ENCODE peak calls at places on chromosomes 13 and 19, in ten cellular contexts. Q is lung; X is heart left ventricle; D is GM23338; S is CD4-positive, CD25-positive, alpha-beta regulatory T cell; V is thoracic aorta; I is GM23248; T is CD8-positive, alpha-beta T cell; G is pancreas; K is CD8-positive, alpha-beta memory T cell. O is an unnamed sample. For H3K36me3, the result is how much of the 10 kb centered on the place peaks cover.

GRCh38 chr13:30466841-30467252 is 1.1 kb upstream of the HMGB1 start:
- DNase-seq in Q (no peak), V (no peak), K (no peak), X (no peak), I (peak), G (no peak), T (no peak), D (no peak), S (peak), O (no peak)

GRCh38 chr19:33644284-33644836 is 22.6 kb downstream of the CHST8 start:
- DNase-seq in S (no peak), T (no peak), X (no peak), I (no peak), K (no peak), Q (no peak), V (no peak), G (no peak), D (no peak), O (no peak)

GRCh38 chr19:23996549-23996948 is 81.9 kb downstream of the ZNF726 start:
- DNase-seq in D (peak), S (peak), I (peak), Q (no peak), V (no peak), K (no peak), G (no peak), X (no peak), T (no peak), O (no peak)

GRCh38 chr13:99299545-99300341 is 7.5 kb downstream of the GPR183 start:
- DNase-seq in D (peak), X (no peak), T (no peak), S (no peak), I (no peak), V (no peak), K (no peak), G (no peak), Q (no peak), O (no peak)

GRCh38 chr13:59112375-59112774 is 1051.4 kb downstream of the DIAPH3 start:
- DNase-seq in T (no peak), V (no peak), G (no peak), Q (no peak), S (no peak), D (no peak), K (no peak), X (no peak), I (peak), O (no peak)

GRCh38 chr19:35557539-35558399 is 5.7 kb downstream of the ATP4A start:
- DNase-seq in V (no peak), Q (peak), D (peak), S (peak), I (peak), T (peak), K (no peak), G (peak), X (peak), O (peak)

GRCh38 chr19:3366761-3367571 is 583 bp downstream of the NFIC start:
- DNase-seq in D (no peak), K (no peak), T (no peak), G (peak), X (peak), S (no peak), V (no peak), Q (no peak), I (peak), O (no peak)

GRCh38 chr13:23794267-23795161 is 94.7 kb downstream of the MIPEP start:
- DNase-seq in Q (no peak), I (peak), D (no peak), X (no peak), G (no peak), T (no peak), K (no peak), V (no peak), S (peak), O (no peak)

GRCh38 chr13:40116008-40116407 is 460.5 kb downstream of the COG6 start:
- DNase-seq in Q (no peak), T (peak), K (peak), V (no peak), I (peak), X (no peak), G (peak), S (peak), D (peak), O (peak)

GRCh38 chr19:40236026-40236355 is 9.5 kb upstream of the CCNP start:
- DNase-seq in S (no peak), X (no peak), K (no peak), Q (no peak), G (no peak), I (no peak), T (no peak), V (no peak), D (no peak), O (no peak)
- H3K36me3 ChIP-seq in S (half or more), X (half or more), K (under half), Q (half or more), G (half or more), I (under half), T (half or more), V (half or more), D (under half), O (half or more)

GRCh38 chr19:1526066-1526778 is 2.3 kb downstream of the PLK5 start:
- DNase-seq in K (no peak), X (no peak), G (no peak), I (no peak), Q (no peak), V (no peak), T (no peak), S (no peak), D (no peak), O (no peak)

GRCh38 chr19:1528596-1529429 is 4.9 kb downstream of the PLK5 start:
- DNase-seq in S (no peak), Q (no peak), V (no peak), I (no peak), G (no peak), X (no peak), K (no peak), D (no peak), T (no peak), O (no peak)

GRCh38 chr19:1529430-1529816 is 5.5 kb downstream of the PLK5 start:
- DNase-seq in T (no peak), I (no peak), X (no peak), K (no peak), G (no peak), Q (no peak), D (no peak), V (no peak), S (no peak), O (no peak)

GRCh38 chr19:1526979-1527649 is 3.2 kb downstream of the PLK5 start:
- DNase-seq in D (no peak), S (no peak), I (no peak), Q (no peak), G (no peak), X (no peak), V (no peak), K (no peak), T (no peak), O (no peak)

GRCh38 chr19:1527650-1528309 is 3.9 kb downstream of the PLK5 start:
- DNase-seq in T (no peak), Q (no peak), D (no peak), X (no peak), V (no peak), G (no peak), I (no peak), S (no peak), K (no peak), O (no peak)
- H3K27ac ChIP-seq in T (no peak), Q (no peak), D (no peak), X (no peak), V (no peak), G (no peak), I (no peak), S (no peak), K (no peak), O (no peak)

GRCh38 chr19:8557637-8558238 is 19.5 kb downstream of the MYO1F start:
- DNase-seq in K (no peak), Q (no peak), I (no peak), T (no peak), V (no peak), X (no peak), G (no peak), D (no peak), S (no peak), O (no peak)
- H3K4me3 ChIP-seq in K (no peak), Q (no peak), I (no peak), T (no peak), V (no peak), X (no peak), G (no peak), D (no peak), S (no peak), O (no peak)

GRCh38 chr19:5539431-5539833 is 28.3 kb downstream of the TINCR start:
- DNase-seq in G (no peak), V (no peak), S (no peak), Q (no peak), I (no peak), D (peak), T (no peak), X (peak), K (no peak), O (no peak)
- H3K36me3 ChIP-seq in G (under half), V (under half), S (under half), Q (under half), I (under half), D (under half), T (under half), X (under half), K (under half), O (under half)

GRCh38 chr19:18860725-18861124 is 29.0 kb downstream of the UPF1 start:
- DNase-seq in X (no peak), V (no peak), Q (no peak), I (no peak), T (no peak), S (no peak), D (no peak), K (no peak), G (no peak), O (no peak)
- H3K27ac ChIP-seq in X (no peak), V (no peak), Q (no peak), I (no peak), T (no peak), S (no peak), D (no peak), K (no peak), G (no peak), O (no peak)

GRCh38 chr13:91312324-91312723 is 35.2 kb upstream of the MIR17HG start:
- DNase-seq in T (no peak), V (no peak), S (no peak), Q (no peak), K (no peak), D (peak), G (no peak), I (no peak), X (no peak), O (no peak)

GRCh38 chr13:91314888-91315287 is 32.6 kb upstream of the MIR17HG start:
- DNase-seq in T (no peak), K (no peak), V (no peak), G (no peak), S (no peak), Q (no peak), X (no peak), I (no peak), D (no peak), O (no peak)

GRCh38 chr13:91311491-91311890 is 36.0 kb upstream of the MIR17HG start:
- DNase-seq in T (no peak), X (no peak), Q (no peak), G (no peak), V (no peak), I (no peak), K (no peak), D (no peak), S (no peak), O (no peak)

GRCh38 chr13:91313581-91313980 is 33.9 kb upstream of the MIR17HG start:
- DNase-seq in S (no peak), K (no peak), I (no peak), Q (no peak), D (no peak), X (no peak), V (no peak), G (no peak), T (no peak), O (no peak)

GRCh38 chr13:91313103-91313502 is 34.4 kb upstream of the MIR17HG start:
- DNase-seq in K (no peak), S (peak), I (peak), T (no peak), G (no peak), D (peak), Q (no peak), X (no peak), V (no peak), O (no peak)
- H3K4me3 ChIP-seq in K (no peak), S (no peak), I (no peak), T (no peak), G (no peak), D (no peak), Q (no peak), X (no peak), V (peak), O (no peak)

DNA sequence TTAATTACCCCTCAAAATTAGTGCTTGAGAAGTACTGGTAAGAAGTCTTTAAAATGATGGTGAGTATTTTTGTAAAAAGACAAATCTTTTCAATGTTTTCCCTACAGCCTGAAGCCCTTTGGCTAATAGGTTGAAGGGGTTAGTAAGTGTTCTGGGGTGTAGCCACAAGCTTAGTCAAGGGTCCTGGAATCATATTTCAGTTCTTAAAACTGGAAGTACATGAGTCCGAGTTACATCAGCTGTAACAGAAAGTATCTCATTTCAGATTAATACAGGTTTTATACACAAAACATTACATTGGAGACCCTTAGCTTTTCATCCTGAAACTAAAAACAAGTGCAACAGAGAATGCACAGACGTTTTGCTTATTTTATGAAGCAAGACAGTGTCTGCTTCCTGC is 52.7 kb upstream of the TEX29 start:
- DNase-seq in Q (no peak), T (no peak), K (no peak), I (peak), G (no peak), V (no peak), S (no peak), D (no peak), X (no peak), O (no peak)
- H3K36me3 ChIP-seq in Q (under half), T (under half), K (under half), I (under half), G (under half), V (under half), S (under half), D (under half), X (half or more), O (under half)